ENCODE peak calls at places on chromosomes 6 and 20, in six cellular contexts. One of them, this sample, is unnamed.

GRCh38 chr6:15658345-15658744 is 4.5 kb downstream of the DTNBP1 start:
- DNase-seq in HTR-8/SVneo: no peak
- DNase-seq in HS-5: no peak
- DNase-seq in activated CD4-positive, alpha-beta memory T cell treated with anti-CD3 and anti-CD28 coated beads for 36 hours: no peak
- DNase-seq in Calu3: no peak
- DNase-seq in uterus: no peak
- DNase-seq in this sample: no peak

GRCh38 chr6:156449128-156449527 is 328.1 kb upstream of the ARID1B start:
- DNase-seq in Calu3: no peak
- DNase-seq in HTR-8/SVneo: no peak
- DNase-seq in activated CD4-positive, alpha-beta memory T cell treated with anti-CD3 and anti-CD28 coated beads for 36 hours: no peak
- DNase-seq in HS-5: no peak
- DNase-seq in uterus: no peak
- DNase-seq in this sample: no peak

GRCh38 chr6:146090474-146090873 is 61.6 kb downstream of the GRM1 start:
- DNase-seq in activated CD4-positive, alpha-beta memory T cell treated with anti-CD3 and anti-CD28 coated beads for 36 hours: no peak
- DNase-seq in Calu3: no peak
- DNase-seq in HTR-8/SVneo: no peak
- DNase-seq in uterus: no peak
- DNase-seq in HS-5: peak
- DNase-seq in this sample: no peak

GRCh38 chr6:133671376-133671775 is 217.5 kb upstream of the TCF21 start:
- DNase-seq in HS-5: no peak
- DNase-seq in uterus: no peak
- DNase-seq in HTR-8/SVneo: no peak
- DNase-seq in activated CD4-positive, alpha-beta memory T cell treated with anti-CD3 and anti-CD28 coated beads for 36 hours: no peak
- DNase-seq in Calu3: no peak
- DNase-seq in this sample: no peak

GRCh38 chr20:50843331-50844276 is 48.7 kb downstream of the BCAS4 start:
- DNase-seq in activated CD4-positive, alpha-beta memory T cell treated with anti-CD3 and anti-CD28 coated beads for 36 hours: no peak
- DNase-seq in HS-5: no peak
- DNase-seq in uterus: no peak
- DNase-seq in Calu3: no peak
- DNase-seq in HTR-8/SVneo: no peak
- DNase-seq in this sample: peak

GRCh38 chr20:62776692-62777527 is 19.4 kb upstream of the MRGBP start:
- DNase-seq in Calu3: peak
- DNase-seq in HS-5: no peak
- DNase-seq in uterus: no peak
- DNase-seq in activated CD4-positive, alpha-beta memory T cell treated with anti-CD3 and anti-CD28 coated beads for 36 hours: peak
- DNase-seq in HTR-8/SVneo: peak
- DNase-seq in this sample: no peak

GRCh38 chr6:167300902-167301425 is 9.8 kb downstream of the UNC93A start:
- DNase-seq in activated CD4-positive, alpha-beta memory T cell treated with anti-CD3 and anti-CD28 coated beads for 36 hours: no peak
- DNase-seq in Calu3: no peak
- DNase-seq in HTR-8/SVneo: no peak
- DNase-seq in uterus: no peak
- DNase-seq in HS-5: no peak
- DNase-seq in this sample: no peak

GRCh38 chr6:22062807-22063408 is 233.9 kb downstream of the PRL start:
- DNase-seq in activated CD4-positive, alpha-beta memory T cell treated with anti-CD3 and anti-CD28 coated beads for 36 hours: peak
- DNase-seq in HTR-8/SVneo: no peak
- DNase-seq in HS-5: no peak
- DNase-seq in uterus: no peak
- DNase-seq in Calu3: no peak
- DNase-seq in this sample: no peak

GRCh38 chr20:25058051-25058796 is at the start of gene ACSS1:
- DNase-seq in activated CD4-positive, alpha-beta memory T cell treated with anti-CD3 and anti-CD28 coated beads for 36 hours: peak
- DNase-seq in uterus: peak
- DNase-seq in HS-5: no peak
- DNase-seq in HTR-8/SVneo: peak
- DNase-seq in Calu3: no peak
- DNase-seq in this sample: no peak

GRCh38 chr6:45791600-45792168 is 224.0 kb downstream of the CLIC5 start:
- DNase-seq in HS-5: peak
- DNase-seq in activated CD4-positive, alpha-beta memory T cell treated with anti-CD3 and anti-CD28 coated beads for 36 hours: no peak
- DNase-seq in HTR-8/SVneo: peak
- DNase-seq in uterus: no peak
- DNase-seq in Calu3: no peak
- DNase-seq in this sample: no peak

GRCh38 chr6:84657025-84657424 is 107.4 kb downstream of the TBX18 start:
- DNase-seq in uterus: no peak
- DNase-seq in HS-5: no peak
- DNase-seq in activated CD4-positive, alpha-beta memory T cell treated with anti-CD3 and anti-CD28 coated beads for 36 hours: no peak
- DNase-seq in HTR-8/SVneo: no peak
- DNase-seq in Calu3: no peak
- DNase-seq in this sample: no peak

GRCh38 chr6:113732384-113732966 is 124.7 kb upstream of the MARCKS start:
- DNase-seq in Calu3: no peak
- DNase-seq in HTR-8/SVneo: no peak
- DNase-seq in uterus: peak
- DNase-seq in activated CD4-positive, alpha-beta memory T cell treated with anti-CD3 and anti-CD28 coated beads for 36 hours: no peak
- DNase-seq in HS-5: no peak
- DNase-seq in this sample: no peak

GRCh38 chr20:3543901-3544507 is 73.2 kb downstream of the ATRN start:
- DNase-seq in Calu3: no peak
- DNase-seq in HS-5: no peak
- DNase-seq in uterus: no peak
- DNase-seq in activated CD4-positive, alpha-beta memory T cell treated with anti-CD3 and anti-CD28 coated beads for 36 hours: no peak
- DNase-seq in HTR-8/SVneo: no peak
- DNase-seq in this sample: peak

GRCh38 chr6:139533573-139534471 is 159.4 kb upstream of the CITED2 start:
- DNase-seq in uterus: no peak
- DNase-seq in HS-5: peak
- DNase-seq in Calu3: no peak
- DNase-seq in HTR-8/SVneo: peak
- DNase-seq in activated CD4-positive, alpha-beta memory T cell treated with anti-CD3 and anti-CD28 coated beads for 36 hours: no peak
- DNase-seq in this sample: no peak

GRCh38 chr6:151240036-151240685 is 394 bp downstream of the AKAP12 start:
- DNase-seq in activated CD4-positive, alpha-beta memory T cell treated with anti-CD3 and anti-CD28 coated beads for 36 hours: peak
- DNase-seq in Calu3: peak
- DNase-seq in HTR-8/SVneo: peak
- DNase-seq in uterus: peak
- DNase-seq in HS-5: peak
- DNase-seq in this sample: no peak

GRCh38 chr6:139323511-139324445 is 32.0 kb upstream of the TXLNB start:
- DNase-seq in Calu3: no peak
- DNase-seq in HS-5: no peak
- DNase-seq in uterus: peak
- DNase-seq in activated CD4-positive, alpha-beta memory T cell treated with anti-CD3 and anti-CD28 coated beads for 36 hours: peak
- DNase-seq in HTR-8/SVneo: peak
- DNase-seq in this sample: no peak

GRCh38 chr20:38186788-38187221 is 21.7 kb upstream of the TGM2 start:
- DNase-seq in uterus: no peak
- DNase-seq in HS-5: peak
- DNase-seq in activated CD4-positive, alpha-beta memory T cell treated with anti-CD3 and anti-CD28 coated beads for 36 hours: no peak
- DNase-seq in Calu3: peak
- DNase-seq in HTR-8/SVneo: no peak
- DNase-seq in this sample: no peak

GRCh38 chr6:15755555-15755954 is 92.7 kb upstream of the DTNBP1 start:
- DNase-seq in activated CD4-positive, alpha-beta memory T cell treated with anti-CD3 and anti-CD28 coated beads for 36 hours: no peak
- DNase-seq in HTR-8/SVneo: no peak
- DNase-seq in HS-5: no peak
- DNase-seq in Calu3: no peak
- DNase-seq in uterus: no peak
- DNase-seq in this sample: no peak

GRCh38 chr6:30263734-30264133 is 50.5 kb upstream of the TRIM26 start:
- DNase-seq in HS-5: peak
- DNase-seq in Calu3: no peak
- DNase-seq in activated CD4-positive, alpha-beta memory T cell treated with anti-CD3 and anti-CD28 coated beads for 36 hours: no peak
- DNase-seq in uterus: no peak
- DNase-seq in HTR-8/SVneo: peak
- DNase-seq in this sample: peak

GRCh38 chr6:28176373-28176772 is 34.7 kb downstream of the ZKSCAN8 start:
- DNase-seq in uterus: no peak
- DNase-seq in activated CD4-positive, alpha-beta memory T cell treated with anti-CD3 and anti-CD28 coated beads for 36 hours: no peak
- DNase-seq in HTR-8/SVneo: no peak
- DNase-seq in HS-5: no peak
- DNase-seq in Calu3: no peak
- DNase-seq in this sample: no peak

GRCh38 chr20:21515300-21516179 is 1.7 kb upstream of the NKX2-2 start:
- DNase-seq in uterus: no peak
- DNase-seq in activated CD4-positive, alpha-beta memory T cell treated with anti-CD3 and anti-CD28 coated beads for 36 hours: no peak
- DNase-seq in Calu3: no peak
- DNase-seq in HTR-8/SVneo: no peak
- DNase-seq in HS-5: no peak
- DNase-seq in this sample: no peak

GRCh38 chr20:17852323-17852722 is 116.3 kb downstream of the SNX5 start:
- DNase-seq in HTR-8/SVneo: no peak
- DNase-seq in HS-5: no peak
- DNase-seq in uterus: no peak
- DNase-seq in Calu3: no peak
- DNase-seq in activated CD4-positive, alpha-beta memory T cell treated with anti-CD3 and anti-CD28 coated beads for 36 hours: no peak
- DNase-seq in this sample: no peak

GRCh38 chr20:906703-907102 is 9.4 kb downstream of the ANGPT4 start:
- DNase-seq in HTR-8/SVneo: no peak
- DNase-seq in uterus: no peak
- DNase-seq in Calu3: no peak
- DNase-seq in activated CD4-positive, alpha-beta memory T cell treated with anti-CD3 and anti-CD28 coated beads for 36 hours: no peak
- DNase-seq in HS-5: no peak
- DNase-seq in this sample: no peak

GRCh38 chr6:57127763-57128162 is 37.8 kb downstream of the ZNF451 start:
- DNase-seq in HTR-8/SVneo: no peak
- DNase-seq in activated CD4-positive, alpha-beta memory T cell treated with anti-CD3 and anti-CD28 coated beads for 36 hours: no peak
- DNase-seq in Calu3: no peak
- DNase-seq in HS-5: no peak
- DNase-seq in uterus: no peak
- DNase-seq in this sample: no peak

GRCh38 chr6:127349980-127350379 is 6.6 kb upstream of the ECHDC1 start:
- DNase-seq in uterus: no peak
- DNase-seq in activated CD4-positive, alpha-beta memory T cell treated with anti-CD3 and anti-CD28 coated beads for 36 hours: no peak
- DNase-seq in HTR-8/SVneo: no peak
- DNase-seq in Calu3: no peak
- DNase-seq in HS-5: no peak
- DNase-seq in this sample: no peak

GRCh38 chr6:36616888-36617521 is 22.8 kb downstream of the SRSF3 start:
- DNase-seq in Calu3: peak
- DNase-seq in uterus: no peak
- DNase-seq in activated CD4-positive, alpha-beta memory T cell treated with anti-CD3 and anti-CD28 coated beads for 36 hours: peak
- DNase-seq in HS-5: peak
- DNase-seq in HTR-8/SVneo: no peak
- DNase-seq in this sample: peak

GRCh38 chr6:143782517-143782916 is 60.6 kb upstream of the LTV1 start:
- DNase-seq in uterus: no peak
- DNase-seq in HTR-8/SVneo: no peak
- DNase-seq in activated CD4-positive, alpha-beta memory T cell treated with anti-CD3 and anti-CD28 coated beads for 36 hours: no peak
- DNase-seq in HS-5: no peak
- DNase-seq in Calu3: no peak
- DNase-seq in this sample: no peak

GRCh38 chr20:36644713-36645109 is 1.3 kb downstream of the SLA2 start:
- DNase-seq in HTR-8/SVneo: no peak
- DNase-seq in HS-5: no peak
- DNase-seq in activated CD4-positive, alpha-beta memory T cell treated with anti-CD3 and anti-CD28 coated beads for 36 hours: peak
- DNase-seq in uterus: no peak
- DNase-seq in Calu3: no peak
- DNase-seq in this sample: no peak

GRCh38 chr20:52313335-52313963 is 121.9 kb upstream of the ZFP64 start:
- DNase-seq in Calu3: peak
- DNase-seq in uterus: no peak
- DNase-seq in activated CD4-positive, alpha-beta memory T cell treated with anti-CD3 and anti-CD28 coated beads for 36 hours: no peak
- DNase-seq in HS-5: peak
- DNase-seq in HTR-8/SVneo: peak
- DNase-seq in this sample: no peak

GRCh38 chr6:4809999-4810918 is 34.1 kb downstream of the CDYL start:
- DNase-seq in activated CD4-positive, alpha-beta memory T cell treated with anti-CD3 and anti-CD28 coated beads for 36 hours: no peak
- DNase-seq in HTR-8/SVneo: no peak
- DNase-seq in uterus: no peak
- DNase-seq in Calu3: no peak
- DNase-seq in HS-5: peak
- DNase-seq in this sample: no peak

GRCh38 chr6:2939315-2940009 is 31.9 kb downstream of the SERPINB6 start:
- DNase-seq in HS-5: no peak
- DNase-seq in HTR-8/SVneo: no peak
- DNase-seq in Calu3: no peak
- DNase-seq in uterus: no peak
- DNase-seq in activated CD4-positive, alpha-beta memory T cell treated with anti-CD3 and anti-CD28 coated beads for 36 hours: no peak
- DNase-seq in this sample: no peak

GRCh38 chr20:50138479-50139393 is 14.8 kb downstream of the PEDS1 start:
- DNase-seq in Calu3: peak
- DNase-seq in activated CD4-positive, alpha-beta memory T cell treated with anti-CD3 and anti-CD28 coated beads for 36 hours: no peak
- DNase-seq in uterus: no peak
- DNase-seq in HTR-8/SVneo: no peak
- DNase-seq in HS-5: no peak
- DNase-seq in this sample: no peak

GRCh38 chr6:133055527-133055966 is 185.6 kb upstream of the EYA4 start:
- DNase-seq in HS-5: no peak
- DNase-seq in uterus: no peak
- DNase-seq in Calu3: no peak
- DNase-seq in activated CD4-positive, alpha-beta memory T cell treated with anti-CD3 and anti-CD28 coated beads for 36 hours: no peak
- DNase-seq in HTR-8/SVneo: no peak
- DNase-seq in this sample: no peak

GRCh38 chr6:1901556-1901955 is 291.8 kb downstream of the FOXC1 start:
- DNase-seq in HTR-8/SVneo: no peak
- DNase-seq in HS-5: no peak
- DNase-seq in uterus: no peak
- DNase-seq in Calu3: no peak
- DNase-seq in activated CD4-positive, alpha-beta memory T cell treated with anti-CD3 and anti-CD28 coated beads for 36 hours: no peak
- DNase-seq in this sample: no peak

GRCh38 chr6:150528648-150529285 is 70.9 kb upstream of the PLEKHG1 start:
- DNase-seq in HS-5: no peak
- DNase-seq in activated CD4-positive, alpha-beta memory T cell treated with anti-CD3 and anti-CD28 coated beads for 36 hours: no peak
- DNase-seq in Calu3: no peak
- DNase-seq in uterus: peak
- DNase-seq in HTR-8/SVneo: peak
- DNase-seq in this sample: no peak

GRCh38 chr6:69456086-69456485 is 340.7 kb downstream of the LMBRD1 start:
- DNase-seq in uterus: no peak
- DNase-seq in activated CD4-positive, alpha-beta memory T cell treated with anti-CD3 and anti-CD28 coated beads for 36 hours: no peak
- DNase-seq in Calu3: no peak
- DNase-seq in HTR-8/SVneo: no peak
- DNase-seq in HS-5: no peak
- DNase-seq in this sample: no peak

GRCh38 chr6:11672261-11672660 is 106.3 kb downstream of the ADTRP start:
- DNase-seq in activated CD4-positive, alpha-beta memory T cell treated with anti-CD3 and anti-CD28 coated beads for 36 hours: no peak
- DNase-seq in HTR-8/SVneo: no peak
- DNase-seq in uterus: no peak
- DNase-seq in Calu3: no peak
- DNase-seq in HS-5: no peak
- DNase-seq in this sample: no peak

GRCh38 chr6:97501875-97502274 is 218.9 kb upstream of the MMS22L start:
- DNase-seq in HS-5: no peak
- DNase-seq in activated CD4-positive, alpha-beta memory T cell treated with anti-CD3 and anti-CD28 coated beads for 36 hours: no peak
- DNase-seq in uterus: no peak
- DNase-seq in Calu3: no peak
- DNase-seq in HTR-8/SVneo: no peak
- DNase-seq in this sample: no peak

This sample was measured in keratinocyte.